ENCODE peak calls at places on chromosomes 1 and 21, in four cellular contexts. One of them, this sample, is unnamed.

GRCh38 chr1:236112332-236112627 is 30.1 kb upstream of the GPR137B start:
- DNase-seq in H9: no peak
- DNase-seq in neuronal stem cell: no peak
- DNase-seq in IMR-90: no peak
- DNase-seq in this sample: no peak

GRCh38 chr1:1899967-1900327 is 9.1 kb upstream of the GNB1 start:
- DNase-seq in IMR-90: no peak
- DNase-seq in neuronal stem cell: no peak
- DNase-seq in H9: no peak
- DNase-seq in this sample: no peak

GRCh38 chr21:44681861-44682579 is at the start of gene KRTAP12-1:
- DNase-seq in neuronal stem cell: no peak
- DNase-seq in H9: peak
- DNase-seq in IMR-90: no peak
- DNase-seq in this sample: no peak

GRCh38 chr1:20250346-20250989 is 40.2 kb upstream of the VWA5B1 start:
- DNase-seq in H9: no peak
- DNase-seq in neuronal stem cell: no peak
- DNase-seq in IMR-90: peak
- DNase-seq in this sample: no peak

GRCh38 chr1:232196042-232196441 is 433.9 kb downstream of the SIPA1L2 start:
- DNase-seq in H9: no peak
- DNase-seq in IMR-90: peak
- DNase-seq in neuronal stem cell: no peak
- DNase-seq in this sample: no peak

GRCh38 chr1:113255728-113256347 is 134.5 kb upstream of the MAGI3 start:
- DNase-seq in IMR-90: no peak
- DNase-seq in neuronal stem cell: peak
- DNase-seq in H9: peak
- DNase-seq in this sample: no peak

GRCh38 chr21:27649323-27649722 is 682.4 kb upstream of the ADAMTS5 start:
- DNase-seq in neuronal stem cell: no peak
- DNase-seq in IMR-90: peak
- DNase-seq in H9: no peak
- DNase-seq in this sample: peak

GRCh38 chr1:22415489-22415888 is 36.2 kb upstream of the ZBTB40 start:
- DNase-seq in neuronal stem cell: no peak
- DNase-seq in H9: no peak
- DNase-seq in IMR-90: no peak
- DNase-seq in this sample: no peak

GRCh38 chr1:30083800-30084464 is 639.5 kb downstream of the MATN1 start:
- DNase-seq in neuronal stem cell: no peak
- DNase-seq in H9: no peak
- DNase-seq in IMR-90: peak
- DNase-seq in this sample: no peak

GRCh38 chr21:14581902-14582457 is 35.9 kb upstream of the SAMSN1 start:
- DNase-seq in IMR-90: no peak
- DNase-seq in neuronal stem cell: no peak
- DNase-seq in H9: no peak
- DNase-seq in this sample: peak

GRCh38 chr1:65820983-65821382 is 28.3 kb downstream of the PDE4B start:
- DNase-seq in IMR-90: peak
- DNase-seq in neuronal stem cell: no peak
- DNase-seq in H9: no peak
- DNase-seq in this sample: peak

GRCh38 chr1:194338241-194338948 is 1152.0 kb upstream of the B3GALT2 start:
- DNase-seq in H9: no peak
- DNase-seq in IMR-90: peak
- DNase-seq in neuronal stem cell: no peak
- DNase-seq in this sample: no peak

GRCh38 chr1:31595836-31596736 is 19.8 kb downstream of the TINAGL1 start:
- DNase-seq in IMR-90: no peak
- DNase-seq in neuronal stem cell: no peak
- DNase-seq in H9: no peak
- DNase-seq in this sample: no peak

GRCh38 chr1:160827418-160827817 is 31.4 kb downstream of the LY9 start:
- DNase-seq in IMR-90: no peak
- DNase-seq in H9: no peak
- DNase-seq in neuronal stem cell: no peak
- DNase-seq in this sample: peak

GRCh38 chr1:223195281-223195680 is 52.2 kb upstream of the TLR5 start:
- DNase-seq in H9: no peak
- DNase-seq in IMR-90: no peak
- DNase-seq in neuronal stem cell: no peak
- DNase-seq in this sample: no peak

GRCh38 chr1:17866451-17867029 is 111.4 kb downstream of the ACTL8 start:
- DNase-seq in H9: no peak
- DNase-seq in IMR-90: peak
- DNase-seq in neuronal stem cell: no peak
- DNase-seq in this sample: peak

GRCh38 chr1:234656981-234657651 is 47.1 kb upstream of the IRF2BP2 start:
- DNase-seq in IMR-90: peak
- DNase-seq in H9: no peak
- DNase-seq in neuronal stem cell: no peak
- DNase-seq in this sample: peak

GRCh38 chr1:46134660-46135331 is 2.4 kb upstream of the PIK3R3 start:
- DNase-seq in neuronal stem cell: no peak
- DNase-seq in H9: no peak
- DNase-seq in IMR-90: peak
- DNase-seq in this sample: no peak

GRCh38 chr1:205199931-205200299 is 11.6 kb downstream of the DSTYK start:
- DNase-seq in IMR-90: no peak
- DNase-seq in H9: no peak
- DNase-seq in neuronal stem cell: no peak
- DNase-seq in this sample: no peak

GRCh38 chr1:63073530-63074306 is 248.6 kb upstream of the FOXD3 start:
- DNase-seq in IMR-90: no peak
- DNase-seq in H9: peak
- DNase-seq in neuronal stem cell: peak
- DNase-seq in this sample: no peak

GRCh38 chr21:25806053-25806452 is 71.3 kb downstream of the GABPA start:
- DNase-seq in neuronal stem cell: no peak
- DNase-seq in H9: no peak
- DNase-seq in IMR-90: no peak
- DNase-seq in this sample: no peak

DNA sequence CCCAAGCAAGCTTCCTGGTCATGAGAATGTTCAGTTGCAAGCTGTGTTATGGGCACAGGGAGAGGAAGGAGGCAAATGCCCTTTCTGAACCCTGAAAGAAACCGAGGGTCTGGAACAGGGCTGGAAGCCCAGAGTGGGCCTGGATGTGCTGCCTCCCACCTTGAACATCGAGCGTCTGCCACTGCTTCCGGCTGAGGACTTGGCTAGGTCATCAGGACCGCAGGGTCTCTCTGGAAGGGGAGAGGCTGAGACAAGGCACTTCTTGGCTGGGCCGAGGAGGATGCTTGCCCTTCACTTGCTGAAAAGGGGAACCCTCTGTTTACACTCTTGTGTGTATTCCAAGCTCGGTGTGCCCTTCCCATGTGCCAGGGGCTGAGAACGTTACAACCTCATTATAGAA is 168.0 kb upstream of the C1orf174 start:
- DNase-seq in neuronal stem cell: no peak
- DNase-seq in H9: no peak
- DNase-seq in IMR-90: no peak
- DNase-seq in this sample: no peak
- H2BK120ac ChIP-seq in neuronal stem cell: no peak
- H2BK120ac ChIP-seq in H9: no peak
- H2BK120ac ChIP-seq in IMR-90: no peak
- H2BK120ac ChIP-seq in this sample: no peak

GRCh38 chr1:44848456-44849181 is 5.6 kb upstream of the PTCH2 start:
- DNase-seq in H9: no peak
- DNase-seq in neuronal stem cell: no peak
- DNase-seq in IMR-90: no peak
- DNase-seq in this sample: no peak

GRCh38 chr1:44842415-44842762 is 664 bp downstream of the PTCH2 start:
- DNase-seq in IMR-90: no peak
- DNase-seq in H9: no peak
- DNase-seq in neuronal stem cell: no peak
- DNase-seq in this sample: no peak

GRCh38 chr1:44839561-44839960 is 3.5 kb downstream of the PTCH2 start:
- DNase-seq in IMR-90: no peak
- DNase-seq in H9: no peak
- DNase-seq in neuronal stem cell: no peak
- DNase-seq in this sample: no peak

GRCh38 chr1:44847786-44848185 is 4.7 kb upstream of the PTCH2 start:
- DNase-seq in neuronal stem cell: no peak
- DNase-seq in H9: no peak
- DNase-seq in IMR-90: no peak
- DNase-seq in this sample: no peak

DNA sequence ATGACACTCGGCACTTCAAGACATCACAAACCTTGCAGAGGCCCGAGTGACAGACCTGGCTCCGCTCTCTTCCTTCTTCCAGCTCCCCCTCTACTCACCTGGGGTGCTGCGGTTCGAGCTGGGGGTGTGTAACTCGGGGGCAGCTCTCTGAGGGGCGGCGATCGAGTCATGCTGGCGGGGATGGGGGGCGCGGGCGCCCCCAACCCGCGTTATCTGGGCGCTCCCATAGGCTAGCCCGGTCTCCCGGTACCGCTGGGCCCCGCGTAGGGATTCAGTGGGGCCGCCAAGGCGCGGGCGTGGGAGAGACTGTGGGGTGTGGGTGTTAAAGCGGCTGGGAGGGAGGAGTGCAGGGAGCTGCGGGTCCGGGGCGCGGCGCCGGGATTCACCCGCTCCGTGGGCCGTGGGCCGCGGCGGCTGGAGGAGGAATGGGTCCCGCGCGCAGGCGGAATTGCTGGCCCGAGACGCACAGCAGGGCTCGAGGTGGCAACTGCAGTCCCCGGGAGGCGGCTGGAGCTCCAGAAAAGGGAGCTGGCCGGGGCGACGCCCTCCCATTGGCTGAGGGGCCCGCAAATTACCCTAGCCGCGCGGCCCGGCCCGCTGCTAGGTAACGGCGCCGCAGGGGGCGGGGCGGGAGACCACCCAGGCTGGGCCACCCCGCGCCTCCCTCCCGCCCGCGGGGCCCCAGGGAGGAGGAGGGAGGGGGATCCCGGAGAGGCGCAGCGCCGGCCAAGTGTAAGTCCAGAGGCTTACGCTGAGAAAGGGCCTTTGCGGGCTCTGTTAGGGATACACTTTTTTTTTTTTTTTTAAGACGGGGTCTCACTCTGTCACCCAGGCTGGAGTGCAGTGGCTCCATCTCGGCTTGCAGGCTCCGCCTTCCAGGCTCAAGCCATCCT is at the start of gene PTCH2:
- DNase-seq in IMR-90: peak
- DNase-seq in neuronal stem cell: peak
- DNase-seq in H9: peak
- DNase-seq in this sample: peak
- H3K14ac ChIP-seq in IMR-90: peak
- H3K14ac ChIP-seq in neuronal stem cell: peak
- H3K14ac ChIP-seq in H9: no peak
- H3K14ac ChIP-seq in this sample: no peak

GRCh38 chr1:24999906-25000305 is 69.8 kb upstream of the RUNX3 start:
- DNase-seq in IMR-90: no peak
- DNase-seq in neuronal stem cell: no peak
- DNase-seq in H9: no peak
- DNase-seq in this sample: no peak
- H2BK120ac ChIP-seq in IMR-90: no peak
- H2BK120ac ChIP-seq in neuronal stem cell: no peak
- H2BK120ac ChIP-seq in H9: no peak
- H2BK120ac ChIP-seq in this sample: no peak

GRCh38 chr1:33349778-33350610 is 29.1 kb upstream of the A3GALT2 start:
- DNase-seq in neuronal stem cell: peak
- DNase-seq in H9: peak
- DNase-seq in IMR-90: peak
- DNase-seq in this sample: peak

GRCh38 chr1:33348194-33348593 is 27.3 kb upstream of the A3GALT2 start:
- DNase-seq in IMR-90: peak
- DNase-seq in neuronal stem cell: no peak
- DNase-seq in H9: no peak
- DNase-seq in this sample: peak

GRCh38 chr1:33350611-33351280 is 29.8 kb upstream of the A3GALT2 start:
- DNase-seq in IMR-90: no peak
- DNase-seq in neuronal stem cell: no peak
- DNase-seq in H9: no peak
- DNase-seq in this sample: no peak

GRCh38 chr1:33348676-33349080 is 27.8 kb upstream of the A3GALT2 start:
- DNase-seq in IMR-90: no peak
- DNase-seq in H9: no peak
- DNase-seq in neuronal stem cell: no peak
- DNase-seq in this sample: no peak

GRCh38 chr1:33349081-33349759 is 28.3 kb upstream of the A3GALT2 start:
- DNase-seq in H9: peak
- DNase-seq in neuronal stem cell: no peak
- DNase-seq in IMR-90: no peak
- DNase-seq in this sample: peak
- H3K14ac ChIP-seq in H9: no peak
- H3K14ac ChIP-seq in neuronal stem cell: no peak
- H3K14ac ChIP-seq in IMR-90: peak
- H3K14ac ChIP-seq in this sample: peak

GRCh38 chr1:28735961-28736449 is 735 bp upstream of the YTHDF2 start:
- DNase-seq in IMR-90: no peak
- DNase-seq in neuronal stem cell: no peak
- DNase-seq in H9: no peak
- DNase-seq in this sample: peak

GRCh38 chr1:28736450-28737244 is at the start of gene YTHDF2:
- DNase-seq in H9: peak
- DNase-seq in IMR-90: peak
- DNase-seq in neuronal stem cell: peak
- DNase-seq in this sample: peak

GRCh38 chr1:28740118-28740517 is 3.4 kb downstream of the YTHDF2 start:
- DNase-seq in neuronal stem cell: no peak
- DNase-seq in IMR-90: no peak
- DNase-seq in H9: no peak
- DNase-seq in this sample: peak

GRCh38 chr1:28737245-28738137 is 751 bp downstream of the YTHDF2 start:
- DNase-seq in neuronal stem cell: peak
- DNase-seq in H9: peak
- DNase-seq in IMR-90: peak
- DNase-seq in this sample: peak
- H2BK120ac ChIP-seq in neuronal stem cell: peak
- H2BK120ac ChIP-seq in H9: peak
- H2BK120ac ChIP-seq in IMR-90: peak
- H2BK120ac ChIP-seq in this sample: peak

This sample was measured in trophoblast cell.